ENCODE peak calls at places on chromosomes 12 and 14, in five cellular contexts. L, V, O, F and M are unnamed samples.

GRCh38 chr12:123660328-123660727 is 10.6 kb upstream of the TCTN2 start:
- DNase-seq in L (no peak), V (peak; percentile 88), O (no peak), F (no peak), M (peak; percentile 94)

GRCh38 chr12:12684375-12685106 is 11.4 kb downstream of the GPR19 start:
- DNase-seq in L (peak; percentile 32), V (peak; percentile 39), O (no peak), F (no peak), M (peak; percentile 19)

GRCh38 chr14:99522457-99522891 is 41.3 kb downstream of the CCNK start:
- DNase-seq in L (no peak), V (peak; percentile 60), O (no peak), F (no peak), M (peak; percentile 56)

GRCh38 chr12:52506858-52507715 is 13.1 kb downstream of the KRT5 start:
- DNase-seq in L (no peak), V (peak; percentile 81), O (no peak), F (no peak), M (peak; percentile 46)

GRCh38 chr12:46269429-46270241 is 792 bp upstream of the SLC38A1 start:
- DNase-seq in L (no peak), V (no peak), O (no peak), F (no peak), M (no peak)

GRCh38 chr12:57528831-57529555 is 6.4 kb downstream of the MBD6 start:
- DNase-seq in L (no peak), V (no peak), O (no peak), F (no peak), M (no peak)

GRCh38 chr14:58750321-58751269 is 112.8 kb downstream of the DACT1 start:
- DNase-seq in L (no peak), V (no peak), O (no peak), F (no peak), M (no peak)

GRCh38 chr14:70832536-70833305 is 23.4 kb upstream of the MAP3K9 start:
- DNase-seq in L (no peak), V (peak; percentile 30), O (no peak), F (no peak), M (no peak)

GRCh38 chr14:65260786-65261185 is 151.7 kb upstream of the FUT8 start:
- DNase-seq in L (no peak), V (peak; percentile 89), O (no peak), F (no peak), M (peak; percentile 59)

GRCh38 chr14:101404426-101405170 is 156.7 kb upstream of the DIO3 start:
- DNase-seq in L (no peak), V (no peak), O (no peak), F (no peak), M (no peak)

GRCh38 chr14:66330916-66331315 is 155.3 kb upstream of the CCDC196 start:
- DNase-seq in L (no peak), V (peak; percentile 2), O (no peak), F (no peak), M (no peak)

GRCh38 chr12:26750531-26751171 is 82.3 kb downstream of the ITPR2 start:
- DNase-seq in L (no peak), V (no peak), O (no peak), F (no peak), M (no peak)

GRCh38 chr14:70601162-70601561 is 707 bp upstream of the MED6 start:
- DNase-seq in L (no peak), V (peak; percentile 47), O (no peak), F (no peak), M (no peak)

GRCh38 chr14:65594153-65594881 is 181.8 kb downstream of the FUT8 start:
- DNase-seq in L (no peak), V (no peak), O (peak; percentile 31), F (no peak), M (no peak)

GRCh38 chr12:122643207-122643805 is 59.9 kb downstream of the HCAR2 start:
- DNase-seq in L (no peak), V (peak; percentile 36), O (no peak), F (no peak), M (no peak)

GRCh38 chr12:96906849-96907664 is at the start of gene NEDD1:
- DNase-seq in L (peak; percentile 89), V (peak; percentile 68), O (peak; percentile 87), F (peak; percentile 45), M (peak; percentile 70)

GRCh38 chr14:92513966-92514843 is 624 bp downstream of the RIN3 start:
- DNase-seq in L (no peak), V (peak; percentile 34), O (no peak), F (no peak), M (no peak)

GRCh38 chr14:87935895-87936294 is 57.1 kb downstream of the GALC start:
- DNase-seq in L (no peak), V (no peak), O (no peak), F (no peak), M (no peak)

GRCh38 chr12:51622564-51622963 is 31.5 kb downstream of the SCN8A start:
- DNase-seq in L (no peak), V (peak; percentile 44), O (no peak), F (no peak), M (peak; percentile 25)

GRCh38 chr12:117564885-117565284 is 203.5 kb upstream of the NOS1 start:
- DNase-seq in L (no peak), V (no peak), O (no peak), F (no peak), M (no peak)

GRCh38 chr14:78543433-78543832 is 373.3 kb downstream of the NRXN3 start:
- DNase-seq in L (no peak), V (no peak), O (no peak), F (no peak), M (no peak)

GRCh38 chr14:96398921-96399320 is 7.0 kb downstream of the AK7 start:
- DNase-seq in L (no peak), V (no peak), O (no peak), F (no peak), M (no peak)

GRCh38 chr14:41785696-41786095 is 179.0 kb downstream of the LRFN5 start:
- DNase-seq in L (no peak), V (no peak), O (no peak), F (no peak), M (no peak)

GRCh38 chr12:105228494-105228893 is 7.5 kb downstream of the APPL2 start:
- DNase-seq in L (no peak), V (peak; percentile 77), O (no peak), F (no peak), M (peak; percentile 84)

GRCh38 chr12:58528266-58528665 is 392.0 kb downstream of the LRIG3 start:
- DNase-seq in L (no peak), V (peak; percentile 67), O (no peak), F (no peak), M (no peak)

GRCh38 chr12:104353012-104353981 is 49.8 kb downstream of the EID3 start:
- DNase-seq in L (no peak), V (no peak), O (no peak), F (no peak), M (no peak)

GRCh38 chr14:101135796-101136742 is 232.5 kb upstream of the RTL1 start:
- DNase-seq in L (no peak), V (no peak), O (no peak), F (no peak), M (no peak)

GRCh38 chr12:39368891-39369290 is 74.0 kb downstream of the KIF21A start:
- DNase-seq in L (no peak), V (no peak), O (no peak), F (no peak), M (no peak)

GRCh38 chr12:39368096-39368495 is 74.8 kb downstream of the KIF21A start:
- DNase-seq in L (no peak), V (peak; percentile 33), O (no peak), F (no peak), M (no peak)

GRCh38 chr12:39364196-39364595 is 78.7 kb downstream of the KIF21A start:
- DNase-seq in L (no peak), V (no peak), O (no peak), F (no peak), M (no peak)

GRCh38 chr12:39367494-39367893 is 75.4 kb downstream of the KIF21A start:
- DNase-seq in L (no peak), V (no peak), O (no peak), F (no peak), M (no peak)

DNA sequence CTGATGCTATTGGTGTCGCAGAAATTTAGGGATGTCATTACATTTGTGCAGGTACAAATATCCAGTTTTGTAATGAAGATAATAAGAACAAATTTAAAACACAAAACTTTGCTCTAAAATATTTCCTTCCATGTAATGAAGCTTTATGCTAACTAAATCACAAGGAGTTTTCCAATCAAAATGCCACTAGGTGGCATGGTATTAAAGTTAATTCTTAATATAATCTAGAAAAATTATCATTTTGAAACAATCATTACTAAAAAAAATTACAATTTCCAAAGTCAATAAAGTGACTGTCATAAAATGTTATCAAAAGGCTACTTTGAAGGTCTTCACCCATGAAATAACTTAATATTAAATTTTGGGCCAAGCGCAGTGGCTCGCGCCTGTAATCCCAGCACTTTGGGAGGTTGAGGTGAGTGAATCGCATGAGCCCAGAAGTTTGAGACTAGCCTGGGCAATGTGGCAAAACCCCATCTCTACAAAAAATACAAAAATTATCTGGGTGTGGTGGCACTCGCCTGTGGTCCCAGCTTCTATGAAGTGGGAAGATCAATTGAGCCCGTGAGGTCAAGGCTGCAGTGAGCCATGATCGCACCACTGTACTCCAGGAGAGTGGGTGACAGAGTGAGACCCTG is 77.4 kb downstream of the KIF21A start:
- DNase-seq in L (no peak), V (no peak), O (no peak), F (no peak), M (no peak)
- TF ChIP-seq CTCF in L (no peak), V (peak; percentile 31), O (no peak), F (no peak), M (peak; percentile 49)

GRCh38 chr12:100345020-100345767 is 11.7 kb upstream of the SLC17A8 start:
- DNase-seq in L (no peak), V (no peak), O (no peak), F (no peak), M (no peak)

GRCh38 chr12:100346660-100347059 is 10.2 kb upstream of the SLC17A8 start:
- DNase-seq in L (no peak), V (no peak), O (no peak), F (no peak), M (no peak)

DNA sequence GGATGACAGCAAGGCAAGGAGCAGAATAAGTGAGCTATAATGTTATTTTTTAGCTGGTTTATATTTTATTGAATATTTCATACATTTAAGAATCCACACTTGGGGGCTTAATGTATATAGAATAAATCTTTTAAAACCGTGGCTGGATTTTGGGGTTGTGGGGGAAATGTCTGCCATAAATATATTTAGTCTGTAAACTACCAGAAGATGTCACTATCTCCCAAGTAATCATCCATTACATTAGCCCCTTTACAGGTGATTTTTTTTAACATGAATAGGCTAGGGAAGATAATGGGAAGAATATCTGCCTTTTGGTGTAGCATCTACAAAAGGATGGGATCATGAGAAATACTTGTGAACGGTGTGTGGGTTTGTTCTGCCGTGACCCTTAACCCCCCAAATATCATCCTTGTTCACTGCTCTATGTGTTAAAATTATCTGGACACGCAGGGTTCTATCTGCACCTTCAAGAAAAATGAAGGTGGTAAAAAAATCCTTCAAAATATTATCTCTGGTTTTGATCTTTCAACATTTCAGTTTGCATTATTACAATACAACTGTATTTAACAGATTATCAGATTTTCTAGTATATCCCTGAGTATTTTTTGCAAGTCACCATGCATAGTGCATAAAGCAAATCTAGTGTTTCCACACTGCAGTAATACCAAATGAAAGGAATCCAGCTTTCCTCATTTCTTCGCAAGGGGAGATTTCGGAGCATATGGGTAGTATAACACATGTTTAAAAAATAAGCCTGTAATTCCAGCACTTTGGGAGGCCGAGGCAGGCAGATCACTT is 8.0 kb upstream of the SLC17A8 start:
- DNase-seq in L (no peak), V (peak; percentile 25), O (no peak), F (peak; percentile 33), M (peak; percentile 18)
- TF ChIP-seq CTCF in L (no peak), V (peak; percentile 44), O (no peak), F (peak; percentile 16), M (peak; percentile 71)

GRCh38 chr12:6165418-6165817 is 34.8 kb upstream of the CD9 start:
- DNase-seq in L (no peak), V (peak; percentile 94), O (no peak), F (no peak), M (peak; percentile 66)
- TF ChIP-seq CTCF in L (no peak), V (no peak), O (no peak), F (no peak), M (no peak)

GRCh38 chr12:33942172-33942571 is 80.1 kb upstream of the ALG10 start:
- DNase-seq in L (no peak), V (no peak), O (no peak), F (no peak), M (no peak)
- TF ChIP-seq CTCF in L (no peak), V (no peak), O (no peak), F (no peak), M (no peak)